ENCODE peak calls at places on chromosomes 1 and 21, in six cellular contexts. T is stimulated activated CD4-positive, alpha-beta T cell treated with anti-CD3 and anti-CD28 coated beads, Interleukin-2, amount 100 ng/mL, for 24 hours; P is cardiac septum; K is nephron progenitor cell; A is GF-D8; C is pancreas. S is an unnamed sample.

GRCh38 chr21:35340273-35340672 is 291.2 kb upstream of the RUNX1 start:
- DNase-seq in T (no peak), P (no peak), C (no peak), A (no peak), K (no peak), S (no peak)

GRCh38 chr1:67691712-67692111 is 6.7 kb downstream of the GADD45A start:
- DNase-seq in K (no peak), A (no peak), T (no peak), P (no peak), C (no peak), S (no peak)

GRCh38 chr1:58841455-58841854 is 57.6 kb upstream of the JUN start:
- DNase-seq in C (no peak), T (no peak), A (no peak), P (no peak), K (no peak), S (no peak)

GRCh38 chr1:175537571-175537970 is 205.8 kb downstream of the TNR start:
- DNase-seq in A (no peak), P (no peak), C (no peak), K (no peak), T (no peak), S (no peak)

GRCh38 chr1:168004531-168004930 is 67.7 kb upstream of the MPC2 start:
- DNase-seq in K (no peak), C (no peak), A (no peak), P (no peak), T (no peak), S (no peak)

GRCh38 chr1:212260557-212261342 is 24.5 kb upstream of the PPP2R5A start:
- DNase-seq in A (no peak), C (no peak), K (no peak), T (no peak), P (no peak), S (no peak)

GRCh38 chr1:52697795-52698674 is at the start of gene COA7:
- DNase-seq in P (peak; percentile 94), C (peak; percentile 91), K (peak; percentile 79), A (peak; percentile 62), T (peak; percentile 76), S (peak; percentile 89)

GRCh38 chr1:187481581-187482148 is 652.9 kb downstream of the PLA2G4A start:
- DNase-seq in C (no peak), T (no peak), A (no peak), K (no peak), P (no peak), S (no peak)

GRCh38 chr1:186948542-186948941 is 119.8 kb downstream of the PLA2G4A start:
- DNase-seq in P (no peak), T (no peak), C (no peak), A (no peak), K (no peak), S (no peak)

GRCh38 chr1:46747683-46748288 is 28.9 kb upstream of the EFCAB14 start:
- DNase-seq in T (no peak), C (no peak), P (no peak), K (peak; percentile 48), A (no peak), S (no peak)